ENCODE peak calls at places on chromosomes 1 and 21, in five cellular contexts. N, K, E, T and L are unnamed samples.

GRCh38 chr1:20739225-20739624 is 6.7 kb upstream of the SH2D5 start:
- DNase-seq in K (no peak), E (no peak), N (no peak), T (no peak), L (no peak)

GRCh38 chr1:234987415-234988159 is 141.1 kb downstream of the TOMM20 start:
- DNase-seq in N (peak), T (peak), K (peak), E (peak), L (no peak)

GRCh38 chr1:113758631-113759340 is 500 bp downstream of the PHTF1 start:
- DNase-seq in N (peak), T (peak), E (peak), K (peak), L (no peak)

GRCh38 chr1:147719029-147719703 is 41.2 kb downstream of the GJA5 start:
- DNase-seq in T (no peak), N (no peak), K (no peak), E (peak), L (no peak)

GRCh38 chr21:34037446-34037845 is 35.9 kb upstream of the MRPS6 start:
- DNase-seq in K (no peak), N (no peak), E (no peak), T (no peak), L (no peak)

GRCh38 chr21:21688877-21689276 is 690.7 kb downstream of the NCAM2 start:
- DNase-seq in N (no peak), E (peak), K (peak), T (no peak), L (no peak)

GRCh38 chr1:177238967-177239366 is 68.2 kb downstream of the BRINP2 start:
- DNase-seq in N (no peak), E (no peak), K (no peak), T (no peak), L (no peak)

GRCh38 chr1:203282720-203283542 is 22.4 kb upstream of the BTG2 start:
- DNase-seq in N (peak), E (no peak), K (no peak), T (no peak), L (no peak)

GRCh38 chr1:201383647-201384405 is 6.3 kb upstream of the TNNT2 start:
- DNase-seq in E (no peak), T (no peak), N (no peak), K (no peak), L (no peak)

GRCh38 chr1:244447552-244447951 is 4.2 kb downstream of the ADSS2 start:
- DNase-seq in N (no peak), T (no peak), E (no peak), K (no peak), L (no peak)
- H3K4me3 ChIP-seq in N (no peak), T (no peak), E (no peak), K (no peak), L (no peak)

GRCh38 chr1:10909697-10910489 is 102.6 kb upstream of the TARDBP start:
- DNase-seq in T (peak), E (peak), K (peak), N (no peak), L (no peak)
- H3K4me3 ChIP-seq in T (no peak), E (no peak), K (no peak), N (no peak), L (no peak)

GRCh38 chr1:99674115-99674514 is 28.2 kb downstream of the PALMD start:
- DNase-seq in K (no peak), N (no peak), T (no peak), E (no peak), L (no peak)
- H3K4me3 ChIP-seq in K (no peak), N (no peak), T (no peak), E (no peak), L (no peak)

GRCh38 chr1:17539202-17539525 is 334 bp upstream of the ARHGEF10L start:
- DNase-seq in N (no peak), K (no peak), E (no peak), T (no peak), L (no peak)
- H3K4me3 ChIP-seq in N (peak), K (peak), E (no peak), T (peak), L (peak)

DNA sequence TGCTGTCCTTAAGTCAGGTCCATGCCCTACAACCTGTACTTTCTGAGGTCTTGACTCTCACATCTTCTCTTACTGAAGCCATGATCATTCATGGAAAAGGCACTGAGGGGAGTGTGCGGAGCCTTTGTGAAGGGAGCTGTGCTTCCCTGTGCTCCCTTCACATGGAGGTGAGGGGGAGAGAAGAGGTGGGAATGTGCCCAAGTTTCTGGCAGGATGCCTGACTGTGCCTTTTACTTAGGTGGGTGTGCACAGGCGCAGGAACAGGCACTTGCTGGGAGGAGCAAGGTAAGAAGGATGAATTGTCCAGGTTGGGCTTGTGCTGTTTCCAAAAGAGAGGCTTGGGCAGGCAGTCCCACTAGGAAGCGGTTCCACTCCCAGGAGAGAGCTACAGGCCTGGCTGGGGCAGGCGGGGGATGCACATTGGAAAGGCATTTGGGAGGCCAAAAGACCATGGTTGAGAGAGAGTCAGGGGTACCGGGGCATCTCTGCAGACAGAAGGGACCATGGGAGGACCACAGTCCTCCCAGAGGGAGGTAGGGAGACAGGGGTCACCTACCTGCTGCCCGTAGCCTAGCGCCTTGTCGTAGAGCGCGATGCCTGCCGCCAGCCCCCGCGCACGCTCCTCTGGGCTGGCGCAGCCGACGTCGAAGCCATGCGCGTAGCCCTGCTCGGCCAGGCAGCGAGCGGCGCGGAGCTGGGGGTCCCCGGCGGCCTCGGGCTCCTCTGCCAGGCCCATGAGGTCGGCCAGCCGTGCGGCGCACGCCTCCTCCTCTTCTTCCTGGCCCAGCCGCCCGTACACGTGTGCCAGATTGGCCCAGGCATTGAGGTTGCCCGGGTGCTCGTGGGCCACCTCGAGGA is 853 bp downstream of the TTC22 start:
- DNase-seq in K (no peak), N (no peak), E (no peak), T (no peak), L (no peak)
- H3K4me3 ChIP-seq in K (no peak), N (no peak), E (no peak), T (peak), L (peak)

DNA sequence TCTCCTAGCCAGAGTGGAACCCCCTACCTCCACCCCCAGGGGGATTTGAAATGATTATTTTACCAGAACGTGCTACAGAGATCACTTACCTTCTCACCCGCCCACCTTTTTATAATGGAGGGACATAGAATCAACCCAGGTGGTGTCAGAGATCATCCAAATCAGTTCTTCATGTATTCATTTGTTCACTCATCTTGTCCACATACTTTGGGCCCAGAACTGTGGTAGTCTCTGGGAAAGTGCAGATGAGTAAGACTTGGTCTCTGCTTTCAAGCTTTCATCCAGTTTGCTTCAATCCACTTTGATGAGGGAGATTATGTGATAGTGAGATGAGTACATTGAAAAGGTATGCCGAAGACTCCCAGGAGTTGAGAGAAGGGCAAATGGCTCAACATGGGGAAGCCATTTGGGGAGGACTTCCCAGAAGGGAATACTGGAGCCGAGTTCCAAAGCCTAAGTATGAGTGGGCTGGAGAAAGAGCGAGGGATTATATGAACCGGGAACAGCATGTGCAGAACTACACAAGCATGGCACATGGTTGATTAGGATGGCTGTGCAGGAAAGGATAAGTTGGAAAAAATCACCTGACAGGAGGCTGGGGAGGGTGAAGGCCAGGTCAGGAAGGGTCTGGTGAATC is 1.9 kb downstream of the FGGY start:
- DNase-seq in K (no peak), N (no peak), T (no peak), E (peak), L (no peak)
- H3K4me3 ChIP-seq in K (no peak), N (no peak), T (no peak), E (no peak), L (no peak)

DNA sequence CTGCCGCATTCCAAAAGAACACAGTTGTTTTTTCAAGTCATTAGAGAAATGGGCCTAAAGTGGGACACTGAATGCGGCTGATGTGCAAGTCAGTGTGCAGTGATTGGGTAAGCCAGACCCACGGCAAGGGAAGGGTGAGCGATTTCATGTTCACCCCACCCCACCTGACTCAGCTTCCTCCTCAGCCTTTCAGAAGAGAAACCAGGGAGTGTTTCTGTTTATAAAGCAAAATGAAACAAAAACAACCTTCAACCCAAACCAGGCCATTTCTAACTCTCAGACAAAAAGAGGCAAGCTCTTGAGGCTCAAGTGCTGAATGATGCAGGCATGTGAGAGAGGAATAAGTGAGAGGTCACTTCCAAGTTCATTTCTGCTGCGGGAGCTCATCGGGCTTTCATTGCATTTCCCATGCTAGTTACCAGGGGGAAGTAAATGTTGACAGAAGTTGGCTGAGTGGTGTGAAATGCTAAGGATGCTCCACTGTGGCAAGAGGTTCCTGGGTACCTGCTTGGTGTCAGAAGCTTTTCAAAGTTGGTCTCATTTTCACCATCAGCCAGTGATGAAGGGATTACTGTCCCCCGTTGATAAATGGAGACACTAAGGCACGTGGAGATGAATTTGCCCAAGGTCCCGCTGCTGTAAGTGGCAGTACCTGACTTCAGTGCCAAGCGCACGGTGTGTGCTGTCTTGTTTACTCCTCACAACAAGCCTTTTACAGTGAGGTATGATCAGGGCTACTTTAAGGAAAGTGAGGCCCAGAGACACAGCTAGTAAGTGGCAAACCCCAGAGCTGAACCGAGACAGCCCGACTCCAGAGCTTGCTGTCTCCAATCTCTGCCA is 29.1 kb downstream of the STPG1 start:
- DNase-seq in T (peak), E (peak), N (no peak), K (no peak), L (no peak)
- H3K4me3 ChIP-seq in T (no peak), E (no peak), N (no peak), K (no peak), L (no peak)

GRCh38 chr1:228006793-228007053 is at the start of gene WNT3A:
- DNase-seq in T (no peak), E (no peak), K (no peak), N (no peak), L (no peak)
- H3K4me3 ChIP-seq in T (peak), E (no peak), K (no peak), N (no peak), L (peak)

GRCh38 chr1:46174448-46175231 is at the start of gene TSPAN1:
- DNase-seq in E (peak), T (no peak), K (no peak), N (peak), L (no peak)

GRCh38 chr1:46171351-46171750 is 3.5 kb upstream of the TSPAN1 start:
- DNase-seq in E (no peak), N (peak), K (no peak), T (no peak), L (no peak)

GRCh38 chr1:46173361-46173856 is 1.5 kb upstream of the TSPAN1 start:
- DNase-seq in K (no peak), N (peak), E (peak), T (no peak), L (no peak)

GRCh38 chr1:46171872-46172271 is 3.0 kb upstream of the TSPAN1 start:
- DNase-seq in T (peak), E (peak), K (no peak), N (peak), L (no peak)

GRCh38 chr1:46172321-46172720 is 2.6 kb upstream of the TSPAN1 start:
- DNase-seq in T (no peak), N (peak), E (no peak), K (no peak), L (no peak)
- H3K4me3 ChIP-seq in T (no peak), N (no peak), E (no peak), K (no peak), L (no peak)